ENCODE peak calls at places on chromosomes 11 and 22, in seven cellular contexts. One of them, this sample, is unnamed.

GRCh38 chr22:46103664-46104063 is 46.7 kb upstream of the PPARA start:
- DNase-seq in RWPE1: no peak
- DNase-seq in breast epithelium: no peak
- DNase-seq in mesothelial cell of epicardium: no peak
- DNase-seq in GM23338: no peak
- DNase-seq in IMR-90: no peak
- DNase-seq in fibroblast of the aortic adventitia: no peak
- DNase-seq in this sample: no peak

GRCh38 chr22:23750744-23751440 is at the start of gene ZNF70:
- DNase-seq in breast epithelium: peak
- DNase-seq in mesothelial cell of epicardium: peak
- DNase-seq in GM23338: peak
- DNase-seq in fibroblast of the aortic adventitia: peak
- DNase-seq in RWPE1: peak
- DNase-seq in IMR-90: peak
- DNase-seq in this sample: peak

GRCh38 chr11:11028017-11028692 is 170.3 kb upstream of the ZBED5 start:
- DNase-seq in RWPE1: peak
- DNase-seq in GM23338: peak
- DNase-seq in IMR-90: peak
- DNase-seq in mesothelial cell of epicardium: peak
- DNase-seq in breast epithelium: peak
- DNase-seq in fibroblast of the aortic adventitia: peak
- DNase-seq in this sample: peak

GRCh38 chr11:133964356-133964755 is 7.6 kb upstream of the IGSF9B start:
- DNase-seq in RWPE1: no peak
- DNase-seq in breast epithelium: no peak
- DNase-seq in fibroblast of the aortic adventitia: no peak
- DNase-seq in IMR-90: no peak
- DNase-seq in mesothelial cell of epicardium: no peak
- DNase-seq in GM23338: no peak
- DNase-seq in this sample: no peak

GRCh38 chr11:6319001-6319878 is 1.1 kb downstream of the CAVIN3 start:
- DNase-seq in GM23338: peak
- DNase-seq in mesothelial cell of epicardium: peak
- DNase-seq in RWPE1: no peak
- DNase-seq in fibroblast of the aortic adventitia: peak
- DNase-seq in breast epithelium: peak
- DNase-seq in IMR-90: peak
- DNase-seq in this sample: peak

GRCh38 chr11:112162761-112163669 is 879 bp downstream of the IL18 start:
- DNase-seq in RWPE1: peak
- DNase-seq in breast epithelium: no peak
- DNase-seq in GM23338: no peak
- DNase-seq in IMR-90: peak
- DNase-seq in fibroblast of the aortic adventitia: peak
- DNase-seq in mesothelial cell of epicardium: no peak
- DNase-seq in this sample: no peak

GRCh38 chr11:101327908-101328307 is 198.3 kb upstream of the PGR start:
- DNase-seq in fibroblast of the aortic adventitia: peak
- DNase-seq in IMR-90: peak
- DNase-seq in breast epithelium: no peak
- DNase-seq in RWPE1: no peak
- DNase-seq in mesothelial cell of epicardium: no peak
- DNase-seq in GM23338: no peak
- DNase-seq in this sample: no peak

GRCh38 chr11:59767212-59767611 is 12.0 kb downstream of the STX3 start:
- DNase-seq in fibroblast of the aortic adventitia: peak
- DNase-seq in RWPE1: no peak
- DNase-seq in mesothelial cell of epicardium: no peak
- DNase-seq in GM23338: no peak
- DNase-seq in breast epithelium: no peak
- DNase-seq in IMR-90: no peak
- DNase-seq in this sample: no peak

GRCh38 chr22:36198936-36199616 is 2.5 kb downstream of the APOL4 start:
- DNase-seq in breast epithelium: no peak
- DNase-seq in fibroblast of the aortic adventitia: no peak
- DNase-seq in RWPE1: no peak
- DNase-seq in IMR-90: no peak
- DNase-seq in GM23338: no peak
- DNase-seq in mesothelial cell of epicardium: no peak
- DNase-seq in this sample: no peak

GRCh38 chr22:20405291-20405930 is 11.5 kb downstream of the ZNF74 start:
- DNase-seq in breast epithelium: no peak
- DNase-seq in fibroblast of the aortic adventitia: no peak
- DNase-seq in RWPE1: no peak
- DNase-seq in GM23338: no peak
- DNase-seq in IMR-90: no peak
- DNase-seq in mesothelial cell of epicardium: no peak
- DNase-seq in this sample: no peak

GRCh38 chr22:17303840-17304779 is 65.2 kb upstream of the CECR2 start:
- DNase-seq in breast epithelium: no peak
- DNase-seq in fibroblast of the aortic adventitia: no peak
- DNase-seq in GM23338: no peak
- DNase-seq in mesothelial cell of epicardium: no peak
- DNase-seq in IMR-90: no peak
- DNase-seq in RWPE1: no peak
- DNase-seq in this sample: no peak

GRCh38 chr11:119897576-119897975 is 168.6 kb upstream of the NECTIN1 start:
- DNase-seq in mesothelial cell of epicardium: no peak
- DNase-seq in GM23338: no peak
- DNase-seq in RWPE1: no peak
- DNase-seq in IMR-90: no peak
- DNase-seq in breast epithelium: no peak
- DNase-seq in fibroblast of the aortic adventitia: no peak
- DNase-seq in this sample: no peak

GRCh38 chr22:46171940-46172339 is 21.6 kb downstream of the PPARA start:
- DNase-seq in breast epithelium: no peak
- DNase-seq in fibroblast of the aortic adventitia: peak
- DNase-seq in RWPE1: peak
- DNase-seq in GM23338: no peak
- DNase-seq in mesothelial cell of epicardium: no peak
- DNase-seq in IMR-90: peak
- DNase-seq in this sample: no peak

GRCh38 chr22:19713228-19713627 is 1.1 kb upstream of the SEPTIN5 start:
- DNase-seq in breast epithelium: no peak
- DNase-seq in fibroblast of the aortic adventitia: no peak
- DNase-seq in RWPE1: no peak
- DNase-seq in GM23338: no peak
- DNase-seq in mesothelial cell of epicardium: no peak
- DNase-seq in IMR-90: no peak
- DNase-seq in this sample: no peak

GRCh38 chr11:5719703-5720495 is 16.3 kb upstream of the OR56B1 start:
- DNase-seq in mesothelial cell of epicardium: no peak
- DNase-seq in fibroblast of the aortic adventitia: no peak
- DNase-seq in breast epithelium: no peak
- DNase-seq in GM23338: no peak
- DNase-seq in IMR-90: no peak
- DNase-seq in RWPE1: no peak
- DNase-seq in this sample: no peak

GRCh38 chr22:38973289-38974169 is 8.6 kb upstream of the APOBEC3B start:
- DNase-seq in fibroblast of the aortic adventitia: peak
- DNase-seq in breast epithelium: no peak
- DNase-seq in GM23338: peak
- DNase-seq in mesothelial cell of epicardium: no peak
- DNase-seq in RWPE1: peak
- DNase-seq in IMR-90: peak
- DNase-seq in this sample: peak

GRCh38 chr11:30758012-30758411 is 171.9 kb upstream of the MPPED2 start:
- DNase-seq in GM23338: no peak
- DNase-seq in RWPE1: no peak
- DNase-seq in IMR-90: peak
- DNase-seq in mesothelial cell of epicardium: no peak
- DNase-seq in fibroblast of the aortic adventitia: no peak
- DNase-seq in breast epithelium: no peak
- DNase-seq in this sample: no peak

GRCh38 chr22:32994921-32995320 is 63.3 kb downstream of the SYN3 start:
- DNase-seq in RWPE1: no peak
- DNase-seq in GM23338: peak
- DNase-seq in breast epithelium: no peak
- DNase-seq in fibroblast of the aortic adventitia: no peak
- DNase-seq in mesothelial cell of epicardium: no peak
- DNase-seq in IMR-90: no peak
- DNase-seq in this sample: no peak

GRCh38 chr22:23718371-23719165 is 27.8 kb downstream of the RGL4 start:
- DNase-seq in GM23338: no peak
- DNase-seq in fibroblast of the aortic adventitia: no peak
- DNase-seq in mesothelial cell of epicardium: no peak
- DNase-seq in RWPE1: no peak
- DNase-seq in IMR-90: no peak
- DNase-seq in breast epithelium: no peak
- DNase-seq in this sample: no peak

GRCh38 chr11:92311616-92312449 is 87.2 kb downstream of the FAT3 start:
- DNase-seq in IMR-90: peak
- DNase-seq in RWPE1: no peak
- DNase-seq in mesothelial cell of epicardium: no peak
- DNase-seq in breast epithelium: no peak
- DNase-seq in GM23338: peak
- DNase-seq in fibroblast of the aortic adventitia: no peak
- DNase-seq in this sample: peak
- TF ChIP-seq CTCF in IMR-90: no peak
- TF ChIP-seq CTCF in RWPE1: no peak
- TF ChIP-seq CTCF in mesothelial cell of epicardium: peak
- TF ChIP-seq CTCF in breast epithelium: no peak
- TF ChIP-seq CTCF in GM23338: no peak
- TF ChIP-seq CTCF in fibroblast of the aortic adventitia: no peak
- TF ChIP-seq CTCF in this sample: peak

GRCh38 chr11:106369224-106369623 is 291.8 kb downstream of the AASDHPPT start:
- DNase-seq in breast epithelium: no peak
- DNase-seq in RWPE1: no peak
- DNase-seq in mesothelial cell of epicardium: no peak
- DNase-seq in fibroblast of the aortic adventitia: no peak
- DNase-seq in IMR-90: peak
- DNase-seq in GM23338: no peak
- DNase-seq in this sample: no peak
- TF ChIP-seq CTCF in breast epithelium: no peak
- TF ChIP-seq CTCF in RWPE1: no peak
- TF ChIP-seq CTCF in mesothelial cell of epicardium: no peak
- TF ChIP-seq CTCF in fibroblast of the aortic adventitia: no peak
- TF ChIP-seq CTCF in IMR-90: no peak
- TF ChIP-seq CTCF in GM23338: no peak
- TF ChIP-seq CTCF in this sample: no peak

DNA sequence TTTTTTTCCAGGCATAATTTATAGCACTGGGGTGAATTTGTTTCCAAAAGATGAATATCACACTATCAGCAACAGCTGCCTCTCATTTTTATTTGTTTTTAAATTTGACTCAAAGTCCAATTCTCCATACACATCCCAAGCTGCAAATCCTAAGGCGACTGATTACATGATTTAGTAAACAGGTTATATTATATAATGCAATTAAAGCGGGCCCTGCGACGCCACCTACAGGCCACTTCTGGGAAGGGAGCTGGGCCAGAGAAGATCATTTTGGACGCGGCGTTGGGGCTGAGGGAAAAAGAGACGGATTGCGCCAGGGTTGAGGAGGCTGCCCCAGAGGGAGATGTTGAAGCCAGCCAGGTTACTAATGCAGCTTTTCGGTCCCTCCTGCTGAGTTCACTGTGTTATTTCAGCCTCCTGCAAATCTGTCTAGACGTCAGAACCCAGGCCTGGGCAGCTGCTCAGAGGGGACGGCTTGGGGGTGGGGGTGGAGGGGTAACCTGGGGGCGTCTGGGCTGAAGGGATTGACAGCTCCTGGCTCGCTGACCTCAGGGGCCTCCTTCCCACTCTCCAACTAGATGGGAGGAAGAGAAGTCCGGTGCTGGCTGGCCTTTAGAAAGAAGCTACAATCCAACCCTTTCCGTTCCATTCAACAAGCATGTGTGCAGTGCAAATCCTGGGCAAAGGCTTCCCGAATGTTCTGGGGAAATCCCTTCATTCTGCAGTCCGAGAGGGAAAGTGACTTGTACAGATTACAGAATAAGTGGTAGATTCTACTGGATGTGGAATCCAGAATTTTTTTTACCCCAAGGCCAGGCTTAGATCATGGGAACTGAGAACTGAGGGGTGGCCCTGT is 150.1 kb downstream of the FEZ1 start:
- DNase-seq in fibroblast of the aortic adventitia: peak
- DNase-seq in mesothelial cell of epicardium: peak
- DNase-seq in GM23338: peak
- DNase-seq in RWPE1: peak
- DNase-seq in breast epithelium: peak
- DNase-seq in IMR-90: peak
- DNase-seq in this sample: peak
- TF ChIP-seq CTCF in fibroblast of the aortic adventitia: peak
- TF ChIP-seq CTCF in mesothelial cell of epicardium: peak
- TF ChIP-seq CTCF in GM23338: peak
- TF ChIP-seq CTCF in RWPE1: peak
- TF ChIP-seq CTCF in breast epithelium: peak
- TF ChIP-seq CTCF in IMR-90: peak
- TF ChIP-seq CTCF in this sample: peak

GRCh38 chr22:26753125-26753862 is 95.9 kb downstream of the MIAT start:
- DNase-seq in IMR-90: no peak
- DNase-seq in GM23338: peak
- DNase-seq in fibroblast of the aortic adventitia: no peak
- DNase-seq in RWPE1: no peak
- DNase-seq in mesothelial cell of epicardium: no peak
- DNase-seq in breast epithelium: no peak
- DNase-seq in this sample: peak
- TF ChIP-seq CTCF in IMR-90: peak
- TF ChIP-seq CTCF in GM23338: peak
- TF ChIP-seq CTCF in fibroblast of the aortic adventitia: no peak
- TF ChIP-seq CTCF in RWPE1: no peak
- TF ChIP-seq CTCF in mesothelial cell of epicardium: no peak
- TF ChIP-seq CTCF in breast epithelium: no peak
- TF ChIP-seq CTCF in this sample: peak

GRCh38 chr22:26033586-26033985 is 135.7 kb upstream of the SEZ6L start:
- DNase-seq in IMR-90: no peak
- DNase-seq in GM23338: no peak
- DNase-seq in fibroblast of the aortic adventitia: no peak
- DNase-seq in breast epithelium: no peak
- DNase-seq in mesothelial cell of epicardium: no peak
- DNase-seq in RWPE1: no peak
- DNase-seq in this sample: no peak

GRCh38 chr22:26035523-26035922 is 133.7 kb upstream of the SEZ6L start:
- DNase-seq in RWPE1: no peak
- DNase-seq in mesothelial cell of epicardium: no peak
- DNase-seq in IMR-90: no peak
- DNase-seq in fibroblast of the aortic adventitia: no peak
- DNase-seq in breast epithelium: no peak
- DNase-seq in GM23338: no peak
- DNase-seq in this sample: no peak

GRCh38 chr22:26038365-26038764 is 130.9 kb upstream of the SEZ6L start:
- DNase-seq in RWPE1: no peak
- DNase-seq in IMR-90: no peak
- DNase-seq in GM23338: peak
- DNase-seq in fibroblast of the aortic adventitia: no peak
- DNase-seq in breast epithelium: no peak
- DNase-seq in mesothelial cell of epicardium: no peak
- DNase-seq in this sample: no peak

GRCh38 chr22:26031641-26032040 is 137.6 kb upstream of the SEZ6L start:
- DNase-seq in mesothelial cell of epicardium: no peak
- DNase-seq in fibroblast of the aortic adventitia: no peak
- DNase-seq in RWPE1: no peak
- DNase-seq in GM23338: no peak
- DNase-seq in IMR-90: no peak
- DNase-seq in breast epithelium: no peak
- DNase-seq in this sample: no peak

DNA sequence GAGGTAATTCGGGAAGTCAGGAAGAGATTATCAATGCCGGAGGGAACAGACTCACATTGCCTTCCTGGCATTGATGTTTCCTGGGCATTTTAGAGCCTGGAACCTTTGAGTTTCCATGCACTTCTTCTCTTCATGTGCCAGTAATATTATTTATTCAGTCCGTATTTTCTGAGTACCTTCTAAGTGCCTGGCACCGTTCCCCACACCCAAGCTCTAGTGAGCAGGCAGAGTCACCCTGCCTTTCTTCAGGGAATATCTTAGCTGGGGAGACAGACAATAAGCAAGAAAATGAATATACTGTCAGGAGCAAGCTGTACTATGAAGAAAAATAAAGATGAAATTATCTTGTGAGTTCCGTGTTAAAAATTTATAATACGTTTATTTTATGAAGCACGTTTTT is 136.2 kb upstream of the SEZ6L start:
- DNase-seq in IMR-90: no peak
- DNase-seq in mesothelial cell of epicardium: no peak
- DNase-seq in RWPE1: no peak
- DNase-seq in GM23338: no peak
- DNase-seq in fibroblast of the aortic adventitia: no peak
- DNase-seq in breast epithelium: no peak
- DNase-seq in this sample: no peak
- TF ChIP-seq CTCF in IMR-90: no peak
- TF ChIP-seq CTCF in mesothelial cell of epicardium: no peak
- TF ChIP-seq CTCF in RWPE1: no peak
- TF ChIP-seq CTCF in GM23338: no peak
- TF ChIP-seq CTCF in fibroblast of the aortic adventitia: no peak
- TF ChIP-seq CTCF in breast epithelium: no peak
- TF ChIP-seq CTCF in this sample: no peak